ENCODE peak calls at places on chromosomes 2 and 18, in ten cellular contexts. O is bronchial epithelial cell, S is A549, L is tibial artery, W is IMR-90, F is WTC11, D is RWPE1, Y is GM12865, G is mammary epithelial cell, M is fibroblast of the aortic adventitia. V is an unnamed sample.

GRCh38 chr18:12783524-12783923 is 80.7 kb downstream of the PSMG2 start:
- DNase-seq in G (no peak), F (no peak), W (no peak), S (no peak), M (no peak), D (no peak), L (no peak), O (no peak), Y (no peak), V (no peak)

GRCh38 chr18:55787674-55788073 is 199.7 kb upstream of the TCF4 start:
- DNase-seq in D (no peak), W (no peak), O (no peak), M (no peak), Y (no peak), G (no peak), L (no peak), S (no peak), F (no peak), V (no peak)

GRCh38 chr2:205076405-205076804 is 531.1 kb downstream of the PARD3B start:
- DNase-seq in G (no peak), Y (no peak), L (no peak), M (no peak), S (no peak), W (no peak), O (no peak), F (peak), D (no peak), V (no peak)

GRCh38 chr2:203002054-203002821 is 12.4 kb upstream of the NBEAL1 start:
- DNase-seq in Y (no peak), L (no peak), S (no peak), F (no peak), W (peak), M (peak), G (peak), D (peak), O (peak), V (peak)

GRCh38 chr2:27721884-27722485 is 49.5 kb upstream of the MRPL33 start:
- DNase-seq in D (no peak), L (no peak), F (no peak), O (no peak), M (no peak), W (no peak), S (no peak), Y (no peak), G (no peak), V (no peak)

GRCh38 chr2:101388232-101388631 is 929 bp upstream of the CREG2 start:
- DNase-seq in F (peak), D (peak), G (peak), W (peak), L (no peak), S (no peak), M (peak), Y (no peak), O (peak), V (peak)

GRCh38 chr18:46660955-46661749 is 4.1 kb upstream of the LOXHD1 start:
- DNase-seq in W (peak), S (no peak), Y (no peak), M (peak), F (peak), D (no peak), G (no peak), O (no peak), L (no peak), V (peak)

GRCh38 chr2:45458909-45459563 is 152.0 kb downstream of the SRBD1 start:
- DNase-seq in L (peak), S (peak), M (peak), O (peak), F (no peak), D (peak), Y (no peak), G (peak), W (peak), V (peak)

GRCh38 chr2:64114063-64114911 is 29.9 kb downstream of the PELI1 start:
- DNase-seq in O (peak), S (no peak), L (no peak), G (peak), Y (peak), F (no peak), M (peak), W (peak), D (peak), V (no peak)

GRCh38 chr2:219358170-219359075 is 25.9 kb upstream of the RESP18 start:
- DNase-seq in O (no peak), G (no peak), S (peak), D (no peak), Y (no peak), F (peak), W (no peak), M (no peak), L (no peak), V (no peak)

GRCh38 chr2:74548285-74548918 is 5.3 kb downstream of the LOXL3 start:
- DNase-seq in W (no peak), S (no peak), G (no peak), M (no peak), D (no peak), O (no peak), F (no peak), L (no peak), Y (no peak), V (no peak)

GRCh38 chr2:241195506-241196130 is 7.1 kb downstream of the ANO7 start:
- DNase-seq in D (no peak), M (no peak), W (no peak), L (no peak), S (no peak), O (no peak), F (no peak), G (no peak), Y (no peak), V (no peak)
- TF ChIP-seq CTCF in D (no peak), M (no peak), W (no peak), L (no peak), S (no peak), O (no peak), F (no peak), G (no peak), Y (no peak), V (no peak)

DNA sequence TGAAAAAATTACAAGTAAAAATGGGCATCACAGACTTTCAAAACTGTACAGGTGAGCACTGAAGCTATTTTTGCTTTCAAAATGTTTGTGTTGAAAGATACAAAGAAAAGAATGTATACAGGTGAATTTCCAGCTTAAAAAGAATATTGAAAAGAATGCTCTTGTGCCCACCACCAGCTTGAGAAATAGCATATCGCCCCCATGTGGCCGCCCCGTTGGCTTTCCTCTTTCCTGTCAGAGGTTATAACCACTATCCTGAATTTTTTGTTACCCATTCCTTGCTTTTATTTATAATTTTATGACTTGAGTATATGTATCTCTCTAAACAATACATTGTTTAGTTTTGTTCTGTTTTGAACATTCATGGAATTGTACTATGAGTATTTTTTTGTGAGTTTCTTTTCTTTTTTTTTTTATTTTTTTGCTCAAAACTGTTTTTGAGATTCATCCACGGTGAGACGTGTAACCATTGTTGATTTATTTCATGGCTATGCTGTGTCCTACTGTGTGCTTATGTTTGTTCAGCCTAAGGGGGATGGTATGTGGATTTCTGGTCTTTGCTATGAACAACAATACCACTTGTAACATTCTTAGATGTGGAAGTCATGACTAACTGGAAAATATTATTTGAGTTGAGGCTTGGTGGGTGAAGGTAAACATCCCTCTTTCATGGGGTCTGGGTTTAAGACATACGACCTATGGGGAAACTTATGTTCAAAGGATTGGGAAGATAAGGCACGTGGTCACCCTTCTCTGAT is 11.6 kb downstream of the TRPM8 start:
- DNase-seq in W (peak), D (no peak), M (peak), L (no peak), O (peak), F (peak), G (no peak), S (peak), Y (peak), V (peak)
- TF ChIP-seq CTCF in W (peak), D (peak), M (peak), L (no peak), O (peak), F (peak), G (peak), S (peak), Y (peak), V (peak)

GRCh38 chr18:5941869-5942268 is 46.5 kb upstream of the TMEM200C start:
- DNase-seq in M (no peak), S (no peak), D (no peak), Y (no peak), W (no peak), G (no peak), L (no peak), O (no peak), F (no peak), V (no peak)

GRCh38 chr18:5937086-5937485 is 41.8 kb upstream of the TMEM200C start:
- DNase-seq in M (no peak), W (no peak), L (no peak), S (no peak), Y (no peak), D (no peak), G (no peak), O (no peak), F (no peak), V (no peak)

GRCh38 chr18:5943514-5943913 is 48.2 kb upstream of the TMEM200C start:
- DNase-seq in G (no peak), W (peak), S (no peak), M (peak), Y (no peak), D (no peak), L (no peak), O (no peak), F (no peak), V (no peak)

GRCh38 chr18:5939801-5940667 is 44.7 kb upstream of the TMEM200C start:
- DNase-seq in M (no peak), Y (no peak), D (no peak), L (no peak), W (no peak), O (no peak), S (no peak), G (no peak), F (no peak), V (no peak)

DNA sequence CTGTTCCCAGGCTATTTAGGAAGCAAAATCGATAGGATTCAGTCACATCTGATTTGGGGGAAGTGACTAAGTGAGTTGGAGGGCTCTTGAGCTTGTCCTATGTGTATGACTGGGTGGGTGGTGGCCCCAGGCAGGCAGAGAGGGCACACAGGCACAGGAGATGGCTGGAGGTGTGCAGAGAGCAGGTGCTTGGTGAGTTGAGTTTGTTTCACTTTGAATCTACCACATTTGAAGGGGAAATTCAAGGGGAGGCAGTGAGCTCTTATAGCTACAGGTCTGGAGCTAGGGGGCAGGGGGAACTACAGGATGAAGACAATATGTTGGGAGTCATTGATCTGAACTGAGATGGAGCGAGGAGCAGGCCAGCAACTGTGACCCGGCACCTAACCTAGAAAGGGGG is 42.5 kb upstream of the TMEM200C start:
- DNase-seq in G (no peak), O (no peak), M (no peak), F (no peak), W (no peak), L (no peak), D (no peak), S (no peak), Y (no peak), V (no peak)
- TF ChIP-seq CTCF in G (no peak), O (no peak), M (no peak), F (no peak), W (no peak), L (no peak), D (no peak), S (no peak), Y (no peak), V (no peak)

GRCh38 chr2:151262629-151263028 is 966 bp upstream of the RBM43 start:
- DNase-seq in W (no peak), S (no peak), L (no peak), D (no peak), O (no peak), M (no peak), Y (no peak), F (peak), G (no peak), V (no peak)

GRCh38 chr2:151261977-151262291 is 271 bp upstream of the RBM43 start:
- DNase-seq in G (no peak), S (no peak), D (no peak), F (no peak), L (no peak), Y (no peak), O (no peak), W (no peak), M (no peak), V (no peak)

GRCh38 chr2:151260492-151261239 is 997 bp downstream of the RBM43 start:
- DNase-seq in S (no peak), Y (no peak), O (peak), W (peak), L (no peak), M (peak), G (peak), F (no peak), D (no peak), V (no peak)

GRCh38 chr2:151264157-151264835 is 2.6 kb upstream of the RBM43 start:
- DNase-seq in L (no peak), W (no peak), M (no peak), O (no peak), S (no peak), F (no peak), Y (no peak), G (no peak), D (no peak), V (no peak)

DNA sequence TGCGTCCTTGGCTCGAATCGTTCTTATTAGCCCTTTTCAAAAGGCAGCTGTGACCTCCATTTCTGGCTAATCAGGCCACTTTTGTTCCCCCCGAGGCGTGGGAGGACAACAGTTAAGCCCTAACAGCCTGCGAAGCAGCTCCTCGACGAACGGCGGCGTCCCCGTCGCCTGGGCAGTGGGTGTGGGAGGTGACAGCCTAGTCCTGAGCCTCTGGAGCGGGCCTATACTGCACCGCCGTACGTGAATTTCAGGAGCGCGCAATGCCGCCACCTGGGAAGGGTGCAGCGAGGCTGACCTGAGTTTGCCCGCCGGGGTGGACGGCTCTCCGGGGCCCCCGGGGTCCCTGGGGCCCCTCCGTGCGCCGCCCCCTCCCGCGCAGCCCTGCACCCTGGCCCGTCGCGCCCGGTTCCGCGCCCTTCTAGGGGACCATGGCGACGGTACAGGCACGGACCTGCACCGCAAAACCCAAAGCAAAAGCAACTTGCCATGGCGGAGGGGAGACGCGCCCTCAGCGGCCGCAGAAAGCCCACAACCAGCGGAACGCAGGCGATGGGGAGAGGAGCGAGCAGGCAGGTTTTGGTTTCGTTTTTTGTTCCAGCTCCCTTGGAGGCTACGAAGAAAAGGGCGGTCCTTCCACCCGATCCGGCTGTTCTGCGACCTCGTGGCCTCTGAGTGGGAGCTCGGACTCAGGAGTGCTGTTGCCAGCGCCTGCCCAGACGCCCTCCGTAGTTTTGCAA is at the start of gene RBM43:
- DNase-seq in W (peak), L (peak), O (peak), M (peak), F (peak), D (peak), G (peak), Y (peak), S (peak), V (peak)
- TF ChIP-seq CTCF in W (no peak), L (no peak), O (no peak), M (no peak), F (no peak), D (no peak), G (no peak), Y (no peak), S (peak), V (no peak)

GRCh38 chr2:213490087-213490486 is 205.8 kb downstream of the SPAG16 start:
- DNase-seq in M (no peak), W (no peak), Y (peak), O (peak), G (no peak), S (no peak), F (no peak), L (no peak), D (no peak), V (no peak)
- TF ChIP-seq CTCF in M (no peak), W (no peak), Y (peak), O (no peak), G (peak), S (no peak), F (no peak), L (no peak), D (peak), V (no peak)

GRCh38 chr2:190335225-190335559 is 8.2 kb upstream of the INPP1 start:
- DNase-seq in D (no peak), L (no peak), O (no peak), G (no peak), S (no peak), Y (no peak), F (no peak), M (no peak), W (no peak), V (no peak)

GRCh38 chr2:190336420-190336819 is 7.0 kb upstream of the INPP1 start:
- DNase-seq in L (no peak), D (no peak), W (no peak), Y (no peak), O (no peak), G (no peak), S (no peak), M (no peak), F (no peak), V (no peak)

GRCh38 chr2:190340369-190340768 is 3.0 kb upstream of the INPP1 start:
- DNase-seq in F (peak), L (no peak), O (peak), S (no peak), M (no peak), Y (no peak), G (peak), W (no peak), D (peak), V (peak)

GRCh38 chr2:190339394-190339793 is 4.0 kb upstream of the INPP1 start:
- DNase-seq in D (no peak), G (no peak), S (no peak), Y (no peak), L (no peak), F (no peak), M (no peak), W (no peak), O (no peak), V (no peak)

DNA sequence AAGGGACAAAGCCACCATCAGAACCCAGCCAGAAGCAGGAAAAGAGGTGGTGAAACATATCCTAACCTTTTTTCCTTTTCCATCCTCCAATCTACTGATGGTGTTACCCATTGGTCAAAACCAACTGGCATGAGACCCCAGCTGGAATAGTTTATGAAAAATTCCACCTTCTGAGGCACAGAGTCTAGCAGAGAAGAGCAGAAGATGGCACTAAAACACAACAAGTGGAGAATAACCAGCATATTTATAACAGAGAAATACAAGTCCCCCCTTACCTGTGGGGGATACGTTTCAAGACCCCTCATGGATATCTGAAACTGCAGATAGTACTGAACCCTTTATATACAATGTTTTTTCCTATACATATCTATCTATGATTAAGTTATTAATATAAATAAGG is 4.9 kb upstream of the INPP1 start:
- DNase-seq in F (no peak), D (no peak), L (no peak), Y (no peak), W (no peak), O (no peak), S (no peak), G (no peak), M (no peak), V (no peak)
- TF ChIP-seq CTCF in F (no peak), D (no peak), L (no peak), Y (no peak), W (no peak), O (no peak), S (peak), G (no peak), M (no peak), V (no peak)

V was measured in Calu3.